ENCODE peak calls at places on chromosomes 7 and 10, in four cellular contexts. X is H9, V is IMR-90, R is H1. L is an unnamed sample.

GRCh38 chr7:116355423-116355765 is 144.1 kb upstream of the CAV2 start:
- DNase-seq in X (no peak), V (no peak), R (no peak), L (no peak)

GRCh38 chr10:76397210-76397881 is 965.9 kb downstream of the LRMDA start:
- DNase-seq in X (no peak), V (no peak), R (no peak), L (peak; percentile 5)

GRCh38 chr10:88783734-88784133 is 18.8 kb upstream of the LIPM start:
- DNase-seq in X (no peak), V (peak; percentile 41), R (no peak), L (no peak)

GRCh38 chr7:108413782-108414492 is 42.3 kb downstream of the NRCAM start:
- DNase-seq in X (peak; percentile 32), V (peak; percentile 5), R (no peak), L (peak; percentile 82)

GRCh38 chr7:85508642-85509429 is 322.0 kb upstream of the SEMA3D start:
- DNase-seq in X (no peak), V (peak; percentile 95), R (no peak), L (no peak)

GRCh38 chr7:229184-229964 is 37.0 kb downstream of the FAM20C start:
- DNase-seq in X (no peak), V (peak; percentile 97), R (no peak), L (no peak)

GRCh38 chr7:98250789-98251188 is 1.2 kb downstream of the TECPR1 start:
- DNase-seq in X (no peak), V (no peak), R (no peak), L (peak; percentile 36)

GRCh38 chr10:21976280-21976679 is 27.2 kb downstream of the DNAJC1 start:
- DNase-seq in X (no peak), V (no peak), R (no peak), L (no peak)

GRCh38 chr7:158946771-158947170 is 90.4 kb downstream of the DYNC2I1 start:
- DNase-seq in X (no peak), V (no peak), R (no peak), L (no peak)

GRCh38 chr7:92723205-92723604 is 113.2 kb downstream of the CDK6 start:
- DNase-seq in X (no peak), V (peak; percentile 48), R (no peak), L (peak; percentile 33)

GRCh38 chr10:113736576-113736975 is 14.9 kb upstream of the PLEKHS1 start:
- DNase-seq in X (no peak), V (no peak), R (no peak), L (no peak)

GRCh38 chr7:28480595-28480994 is 68.3 kb downstream of the CREB5 start:
- DNase-seq in X (no peak), V (no peak), R (no peak), L (no peak)

GRCh38 chr7:139744768-139745250 is 33.0 kb downstream of the HIPK2 start:
- DNase-seq in X (no peak), V (no peak), R (no peak), L (no peak)

GRCh38 chr10:22253578-22253882 is 35.7 kb upstream of the EBLN1 start:
- DNase-seq in X (no peak), V (no peak), R (no peak), L (peak; percentile 60)

GRCh38 chr7:129110575-129111376 is 33.7 kb upstream of the TSPAN33 start:
- DNase-seq in X (peak; percentile 88), V (no peak), R (peak; percentile 61), L (peak; percentile 87)

GRCh38 chr10:64760371-64760770 is 1239.2 kb downstream of the REEP3 start:
- DNase-seq in X (no peak), V (no peak), R (no peak), L (no peak)

GRCh38 chr10:28806481-28806880 is 129.2 kb downstream of the BAMBI start:
- DNase-seq in X (no peak), V (no peak), R (no peak), L (no peak)

GRCh38 chr7:37354661-37355131 is 94.0 kb downstream of the ELMO1 start:
- DNase-seq in X (no peak), V (no peak), R (no peak), L (peak; percentile 70)

GRCh38 chr7:37349979-37350590 is 98.6 kb downstream of the ELMO1 start:
- DNase-seq in X (no peak), V (no peak), R (no peak), L (no peak)

GRCh38 chr7:37352251-37352650 is 96.4 kb downstream of the ELMO1 start:
- DNase-seq in X (no peak), V (no peak), R (no peak), L (no peak)

GRCh38 chr7:37353949-37354660 is 94.6 kb downstream of the ELMO1 start:
- DNase-seq in X (no peak), V (no peak), R (no peak), L (no peak)

DNA sequence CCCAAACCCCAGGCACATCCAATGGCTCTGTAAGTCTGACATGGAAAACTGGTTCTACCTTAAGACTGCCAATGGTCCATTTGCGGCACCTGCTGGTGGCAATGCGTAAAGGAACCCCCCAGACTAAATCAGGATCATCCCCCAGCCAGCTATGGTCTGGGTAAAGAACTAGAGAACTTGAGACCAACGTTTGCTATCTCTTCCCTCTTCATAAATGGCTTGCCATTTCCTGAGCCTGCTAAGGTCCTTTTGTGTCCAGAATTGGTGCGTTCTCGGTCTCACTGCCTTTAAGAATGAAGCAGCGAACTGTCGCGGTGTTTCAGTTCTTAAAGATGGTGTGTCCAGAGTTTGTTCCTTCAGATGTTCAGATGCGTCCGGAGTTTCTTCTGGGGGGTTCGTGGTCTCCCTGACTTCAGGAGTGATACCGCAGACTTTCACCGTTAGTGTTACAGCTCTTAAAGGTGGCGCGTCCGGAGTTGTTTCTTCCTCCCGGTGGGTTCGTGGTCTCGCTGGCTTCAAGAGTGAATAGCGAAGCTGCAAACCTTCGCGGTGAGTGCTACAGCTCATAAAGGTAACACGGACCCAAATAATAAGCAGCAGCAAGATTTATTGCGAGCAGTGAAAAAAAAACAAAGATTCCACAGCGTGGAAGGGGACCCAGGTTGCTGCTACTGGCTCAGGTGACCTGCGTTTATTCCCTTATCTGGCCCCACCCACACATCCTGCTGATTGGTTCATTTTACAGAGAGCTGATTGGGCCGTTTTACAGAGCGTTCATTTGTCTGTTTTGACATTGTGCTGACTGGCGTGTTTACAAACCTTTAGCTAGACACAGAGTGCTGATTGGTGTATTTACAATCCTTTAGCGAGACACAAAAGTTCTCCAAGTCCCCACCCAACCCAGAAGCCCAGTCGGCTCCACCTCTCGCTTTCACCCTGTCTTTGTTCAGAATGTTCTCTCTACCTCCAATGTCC is 95.4 kb downstream of the ELMO1 start:
- DNase-seq in X (peak; percentile 60), V (no peak), R (peak; percentile 55), L (peak; percentile 75)
- H4K8ac ChIP-seq in X (no peak overlapping the region), V (no peak overlapping the region), R (no peak overlapping the region), L (no peak overlapping the region)

DNA sequence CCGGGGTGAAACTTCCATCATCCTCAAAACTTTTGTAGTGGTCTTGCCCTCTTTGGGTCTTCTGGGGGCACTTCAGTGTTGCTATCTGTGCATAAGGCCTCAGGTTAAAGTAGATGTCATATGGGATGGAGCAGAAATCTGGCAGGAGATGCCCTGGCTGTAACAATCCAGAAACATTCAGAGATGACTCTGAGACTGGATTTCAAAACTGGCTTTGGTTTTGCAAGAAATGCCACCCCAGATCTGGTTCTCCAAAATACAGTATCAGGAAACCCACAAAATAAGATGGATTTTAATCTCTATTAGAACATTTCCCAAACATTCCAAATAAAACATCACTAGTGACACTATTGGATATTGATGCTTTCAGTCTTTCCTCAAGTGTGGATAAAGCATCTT is 191.5 kb downstream of the REEP3 start:
- DNase-seq in X (no peak), V (no peak), R (no peak), L (no peak)
- H2BK5ac ChIP-seq in X (no peak overlapping the region), V (no peak overlapping the region), R (peak overlapping the region; percentile 99), L (peak overlapping the region; percentile 95)

DNA sequence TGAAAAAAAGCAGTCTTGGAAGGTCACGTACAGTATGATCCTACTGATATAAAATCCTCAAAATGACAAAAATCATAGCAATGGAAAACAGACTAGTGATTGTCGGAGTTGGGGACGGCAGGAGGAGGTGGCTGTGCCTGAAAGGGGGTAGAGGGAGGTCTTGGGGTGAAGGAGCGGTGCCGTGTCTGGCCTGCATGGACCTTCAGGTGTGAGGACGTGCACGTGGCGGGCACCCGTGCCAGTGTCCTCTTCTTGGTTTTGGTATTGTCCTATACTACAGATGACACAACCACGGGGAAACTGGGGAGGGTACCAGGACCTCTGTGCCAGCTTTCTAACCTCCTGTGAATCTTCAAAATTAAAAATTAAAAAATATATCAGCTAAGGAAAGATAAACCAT is 73.0 kb downstream of the COBL start:
- DNase-seq in X (no peak), V (no peak), R (no peak), L (no peak)
- H4K5ac ChIP-seq in X (no peak overlapping the region), V (no peak overlapping the region), R (no peak overlapping the region), L (no peak overlapping the region)

DNA sequence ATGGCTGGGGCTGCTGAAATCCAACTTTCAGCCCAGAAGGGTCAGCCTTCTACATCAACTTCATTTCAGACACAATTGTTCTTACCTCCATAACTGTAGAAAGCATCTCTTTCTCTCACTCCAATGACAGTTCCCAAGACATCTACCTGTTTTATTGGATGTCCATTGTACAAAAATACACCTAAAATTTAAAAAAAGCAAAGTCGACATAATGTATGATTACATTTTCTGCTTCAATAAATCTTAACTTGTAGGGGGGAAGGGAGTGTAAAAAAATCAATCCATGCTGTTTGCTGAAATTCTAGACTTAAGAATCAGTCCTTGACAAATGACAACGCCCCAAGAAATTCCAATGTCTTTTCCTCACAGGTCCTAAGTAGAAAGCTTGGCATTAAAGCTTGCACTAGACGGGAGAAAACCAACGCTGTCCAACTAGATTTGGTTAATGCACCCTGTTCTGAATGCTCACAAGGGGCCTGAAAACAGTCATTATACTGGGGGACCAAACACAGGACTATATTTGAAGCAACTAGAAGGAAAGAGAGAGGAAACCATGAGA is 7.5 kb downstream of the STN1 start:
- DNase-seq in X (no peak), V (no peak), R (no peak), L (no peak)
- H4K8ac ChIP-seq in X (no peak overlapping the region), V (no peak overlapping the region), R (no peak overlapping the region), L (no peak overlapping the region)

GRCh38 chr7:46651561-46652088 is 730.6 kb upstream of the IGFBP3 start:
- DNase-seq in X (no peak), V (no peak), R (no peak), L (no peak)
- H2BK5ac ChIP-seq in X (no peak overlapping the region), V (no peak overlapping the region), R (no peak overlapping the region), L (no peak overlapping the region)

DNA sequence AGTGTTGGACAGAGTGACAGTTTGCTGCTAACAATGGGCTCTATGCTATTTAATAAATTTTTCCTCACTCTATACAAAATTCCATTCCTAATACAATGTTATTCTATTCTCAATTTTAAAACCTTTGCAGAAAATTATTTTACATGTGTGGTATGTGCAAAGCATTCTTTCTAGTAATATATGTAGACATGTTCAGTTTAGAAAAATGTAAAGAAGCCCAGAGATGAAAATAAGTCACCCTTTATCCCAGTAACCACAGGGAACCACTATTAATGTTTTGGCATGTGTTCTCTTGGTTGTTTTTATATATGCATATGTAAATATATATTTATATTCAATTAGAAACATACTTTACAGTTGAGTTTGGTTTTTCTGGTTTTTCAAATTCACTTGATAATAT is 14.8 kb upstream of the GLCCI1 start:
- DNase-seq in X (no peak), V (no peak), R (no peak), L (no peak)
- H4K5ac ChIP-seq in X (no peak overlapping the region), V (no peak overlapping the region), R (no peak overlapping the region), L (no peak overlapping the region)

L was measured in mesendoderm.